ENCODE peak calls at places on chromosomes 13 and 19, in five cellular contexts. One of them, this sample, is unnamed.

GRCh38 chr19:17376935-17377600 is at the start of gene PLVAP:
- DNase-seq in WTC11: no peak
- DNase-seq in AG04450: no peak
- DNase-seq in cardiac muscle cell: no peak
- DNase-seq in psoas muscle: no peak
- DNase-seq in this sample: no peak

GRCh38 chr19:5358173-5358800 is 17.7 kb upstream of the PTPRS start:
- DNase-seq in psoas muscle: no peak
- DNase-seq in cardiac muscle cell: peak
- DNase-seq in WTC11: no peak
- DNase-seq in AG04450: no peak
- DNase-seq in this sample: no peak

GRCh38 chr19:9936151-9937000 is at the start of gene OLFM2:
- DNase-seq in WTC11: peak
- DNase-seq in psoas muscle: no peak
- DNase-seq in cardiac muscle cell: peak
- DNase-seq in AG04450: no peak
- DNase-seq in this sample: no peak

GRCh38 chr13:28171266-28171665 is 32.9 kb downstream of the PAN3 start:
- DNase-seq in WTC11: no peak
- DNase-seq in psoas muscle: no peak
- DNase-seq in cardiac muscle cell: no peak
- DNase-seq in AG04450: no peak
- DNase-seq in this sample: peak

GRCh38 chr19:2695288-2695866 is 7.1 kb downstream of the GNG7 start:
- DNase-seq in AG04450: no peak
- DNase-seq in WTC11: no peak
- DNase-seq in psoas muscle: no peak
- DNase-seq in cardiac muscle cell: peak
- DNase-seq in this sample: no peak

GRCh38 chr19:17205237-17206140 is 9.7 kb upstream of the USE1 start:
- DNase-seq in psoas muscle: peak
- DNase-seq in WTC11: peak
- DNase-seq in cardiac muscle cell: peak
- DNase-seq in AG04450: no peak
- DNase-seq in this sample: peak

GRCh38 chr13:48571121-48571901 is 38.4 kb upstream of the RCBTB2 start:
- DNase-seq in AG04450: peak
- DNase-seq in psoas muscle: no peak
- DNase-seq in cardiac muscle cell: peak
- DNase-seq in WTC11: no peak
- DNase-seq in this sample: no peak

GRCh38 chr13:21338651-21339278 is 120.3 kb downstream of the ZDHHC20 start:
- DNase-seq in WTC11: no peak
- DNase-seq in psoas muscle: no peak
- DNase-seq in cardiac muscle cell: no peak
- DNase-seq in AG04450: no peak
- DNase-seq in this sample: no peak

GRCh38 chr13:23858586-23858985 is 30.6 kb downstream of the MIPEP start:
- DNase-seq in AG04450: no peak
- DNase-seq in psoas muscle: no peak
- DNase-seq in cardiac muscle cell: no peak
- DNase-seq in WTC11: no peak
- DNase-seq in this sample: no peak

GRCh38 chr19:29525901-29526729 is at the start of gene VSTM2B:
- DNase-seq in AG04450: no peak
- DNase-seq in WTC11: peak
- DNase-seq in cardiac muscle cell: no peak
- DNase-seq in psoas muscle: peak
- DNase-seq in this sample: no peak

GRCh38 chr19:29523568-29523967 is 2.2 kb upstream of the VSTM2B start:
- DNase-seq in AG04450: no peak
- DNase-seq in WTC11: no peak
- DNase-seq in cardiac muscle cell: no peak
- DNase-seq in psoas muscle: no peak
- DNase-seq in this sample: no peak

GRCh38 chr19:29526730-29527499 is 1.1 kb downstream of the VSTM2B start:
- DNase-seq in psoas muscle: peak
- DNase-seq in cardiac muscle cell: no peak
- DNase-seq in WTC11: peak
- DNase-seq in AG04450: no peak
- DNase-seq in this sample: no peak

GRCh38 chr19:29524912-29525870 is 603 bp upstream of the VSTM2B start:
- DNase-seq in cardiac muscle cell: no peak
- DNase-seq in WTC11: peak
- DNase-seq in psoas muscle: peak
- DNase-seq in AG04450: no peak
- DNase-seq in this sample: no peak

DNA sequence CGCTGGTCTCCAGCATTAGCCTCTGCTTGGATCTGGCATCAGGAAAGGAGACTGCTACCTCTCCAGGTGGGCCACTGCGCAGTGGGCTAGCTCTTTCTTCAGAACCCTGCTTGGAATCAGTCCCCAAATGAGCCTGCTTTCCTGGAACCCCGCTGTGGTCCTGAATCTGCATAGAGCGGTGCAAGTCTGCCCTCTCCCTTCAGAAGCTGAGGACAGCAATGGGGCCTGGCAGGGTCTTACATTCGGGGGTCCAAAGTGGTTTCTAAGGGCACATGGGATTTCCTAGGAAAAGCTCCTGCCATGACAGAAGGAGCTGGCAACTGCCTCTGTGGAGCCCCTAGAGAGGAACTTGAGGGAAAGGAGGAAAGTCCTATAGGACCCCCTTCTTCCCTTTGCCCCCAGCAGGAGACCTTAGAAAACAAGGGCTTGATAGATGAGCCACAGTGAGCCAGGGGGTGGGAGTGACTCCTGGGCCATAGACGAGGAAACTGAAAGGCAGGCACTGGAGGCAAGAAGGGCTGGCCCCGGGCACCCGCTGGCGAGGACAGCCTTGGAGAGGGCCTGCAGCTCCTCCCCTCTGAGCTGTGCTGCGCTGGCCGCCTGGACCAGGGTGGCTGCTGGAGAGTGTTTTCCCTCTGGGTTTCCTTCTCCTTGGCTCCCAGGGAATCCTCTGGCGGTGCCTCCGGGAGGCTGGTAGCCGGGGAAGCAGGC is 1.4 kb upstream of the VSTM2B start:
- DNase-seq in psoas muscle: peak
- DNase-seq in WTC11: peak
- DNase-seq in cardiac muscle cell: no peak
- DNase-seq in AG04450: no peak
- DNase-seq in this sample: no peak
- TF ChIP-seq CTCF in psoas muscle: no peak
- TF ChIP-seq CTCF in WTC11: no peak
- TF ChIP-seq CTCF in cardiac muscle cell: no peak
- TF ChIP-seq CTCF in AG04450: no peak
- TF ChIP-seq CTCF in this sample: no peak

GRCh38 chr13:60329221-60329983 is 67.6 kb upstream of the TDRD3 start:
- DNase-seq in psoas muscle: no peak
- DNase-seq in AG04450: no peak
- DNase-seq in cardiac muscle cell: peak
- DNase-seq in WTC11: peak
- DNase-seq in this sample: peak
- TF ChIP-seq CTCF in psoas muscle: no peak
- TF ChIP-seq CTCF in AG04450: peak
- TF ChIP-seq CTCF in cardiac muscle cell: peak
- TF ChIP-seq CTCF in WTC11: peak
- TF ChIP-seq CTCF in this sample: peak

GRCh38 chr13:99361197-99361596 is 54.0 kb upstream of the GPR183 start:
- DNase-seq in cardiac muscle cell: no peak
- DNase-seq in psoas muscle: no peak
- DNase-seq in WTC11: no peak
- DNase-seq in AG04450: no peak
- DNase-seq in this sample: no peak
- TF ChIP-seq CTCF in cardiac muscle cell: no peak
- TF ChIP-seq CTCF in psoas muscle: no peak
- TF ChIP-seq CTCF in WTC11: no peak
- TF ChIP-seq CTCF in AG04450: no peak
- TF ChIP-seq CTCF in this sample: no peak

GRCh38 chr13:25377244-25377962 is 5.6 kb downstream of the ATP8A2 start:
- DNase-seq in cardiac muscle cell: peak
- DNase-seq in AG04450: no peak
- DNase-seq in WTC11: no peak
- DNase-seq in psoas muscle: no peak
- DNase-seq in this sample: peak

GRCh38 chr13:25371158-25371557 is 616 bp upstream of the ATP8A2 start:
- DNase-seq in psoas muscle: no peak
- DNase-seq in cardiac muscle cell: no peak
- DNase-seq in WTC11: no peak
- DNase-seq in AG04450: no peak
- DNase-seq in this sample: no peak

GRCh38 chr13:25371608-25372274 is at the start of gene ATP8A2:
- DNase-seq in psoas muscle: no peak
- DNase-seq in WTC11: peak
- DNase-seq in AG04450: no peak
- DNase-seq in cardiac muscle cell: peak
- DNase-seq in this sample: no peak

GRCh38 chr13:25375727-25376358 is 4.1 kb downstream of the ATP8A2 start:
- DNase-seq in AG04450: peak
- DNase-seq in cardiac muscle cell: peak
- DNase-seq in psoas muscle: no peak
- DNase-seq in WTC11: peak
- DNase-seq in this sample: peak

GRCh38 chr13:25372275-25373081 is 704 bp downstream of the ATP8A2 start:
- DNase-seq in psoas muscle: no peak
- DNase-seq in cardiac muscle cell: peak
- DNase-seq in WTC11: peak
- DNase-seq in AG04450: no peak
- DNase-seq in this sample: no peak
- TF ChIP-seq CTCF in psoas muscle: no peak
- TF ChIP-seq CTCF in cardiac muscle cell: no peak
- TF ChIP-seq CTCF in WTC11: no peak
- TF ChIP-seq CTCF in AG04450: no peak
- TF ChIP-seq CTCF in this sample: no peak

DNA sequence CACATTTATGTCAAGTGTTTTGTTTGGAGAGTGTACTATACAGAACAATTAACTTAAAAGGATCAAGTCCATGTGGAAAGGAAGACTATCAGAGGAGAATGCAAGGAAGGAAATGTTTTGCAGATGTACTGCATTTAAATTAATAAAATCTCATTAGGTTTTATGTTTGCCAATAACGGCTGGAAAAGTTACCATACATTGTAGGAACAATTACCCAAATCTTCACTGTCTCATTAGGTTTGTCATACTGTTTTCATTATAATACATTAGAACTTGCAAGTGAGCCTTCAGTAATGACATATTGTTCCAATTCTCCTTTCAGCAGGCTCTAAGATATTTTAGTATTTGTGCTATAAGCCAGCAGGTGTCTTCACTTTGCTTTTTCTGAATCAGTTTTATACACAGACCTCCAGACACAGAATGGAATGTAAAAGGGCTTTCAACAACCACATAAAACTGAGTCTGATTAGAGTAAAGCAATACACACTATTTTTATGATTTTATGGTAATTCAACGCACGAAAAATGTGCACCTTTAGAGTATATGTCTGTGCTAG is 661.6 kb upstream of the KLHL1 start:
- DNase-seq in AG04450: no peak
- DNase-seq in psoas muscle: no peak
- DNase-seq in WTC11: no peak
- DNase-seq in cardiac muscle cell: no peak
- DNase-seq in this sample: no peak
- TF ChIP-seq CTCF in AG04450: no peak
- TF ChIP-seq CTCF in psoas muscle: no peak
- TF ChIP-seq CTCF in WTC11: no peak
- TF ChIP-seq CTCF in cardiac muscle cell: no peak
- TF ChIP-seq CTCF in this sample: no peak